ENCODE peak calls at places on chromosomes 12 and 14, in four cellular contexts. K is fibroblast of lung, Z is left ventricle myocardium inferior, P is psoas muscle. L is an unnamed sample.

GRCh38 chr14:55099741-55100140 is 29.3 kb upstream of the LGALS3 start:
- DNase-seq in Z (no peak), K (peak), P (no peak), L (no peak)

GRCh38 chr12:51218607-51219161 is 822 bp upstream of the POU6F1 start:
- DNase-seq in P (no peak), K (no peak), Z (no peak), L (no peak)

GRCh38 chr12:102498471-102498870 is 18.1 kb upstream of the IGF1 start:
- DNase-seq in P (no peak), K (no peak), Z (no peak), L (no peak)

GRCh38 chr12:42385341-42385841 is 59.4 kb downstream of the PPHLN1 start:
- DNase-seq in Z (no peak), P (no peak), K (no peak), L (no peak)

GRCh38 chr12:41795066-41795465 is 349.6 kb downstream of the GXYLT1 start:
- DNase-seq in K (peak), Z (no peak), P (no peak), L (no peak)

GRCh38 chr14:24349742-24350141 is 10.0 kb upstream of the RIPK3 start:
- DNase-seq in Z (no peak), P (no peak), K (no peak), L (no peak)

GRCh38 chr14:74510955-74511354 is 17.4 kb downstream of the ISCA2 start:
- DNase-seq in P (peak), Z (no peak), K (peak), L (no peak)

GRCh38 chr12:60100852-60101251 is 505.0 kb downstream of the SLC16A7 start:
- DNase-seq in K (no peak), Z (no peak), P (no peak), L (no peak)

GRCh38 chr14:53032838-53033390 is 82.1 kb upstream of the FERMT2 start:
- DNase-seq in Z (no peak), P (no peak), K (peak), L (no peak)

GRCh38 chr14:56858422-56858821 is 48.1 kb upstream of the OTX2 start:
- DNase-seq in K (no peak), P (no peak), Z (no peak), L (no peak)

GRCh38 chr14:63155511-63156189 is 48.6 kb upstream of the RHOJ start:
- DNase-seq in K (peak), Z (no peak), P (no peak), L (no peak)

GRCh38 chr14:54474232-54474793 is 14.5 kb downstream of the GMFB start:
- DNase-seq in P (no peak), K (no peak), Z (no peak), L (no peak)

GRCh38 chr12:121537814-121538698 is 42.8 kb downstream of the KDM2B start:
- DNase-seq in P (peak), K (no peak), Z (no peak), L (no peak)

GRCh38 chr14:71497645-71498086 is 434.6 kb upstream of the RGS6 start:
- DNase-seq in K (peak), Z (no peak), P (no peak), L (no peak)

GRCh38 chr12:30905483-30906009 is 21.0 kb upstream of the TSPAN11 start:
- DNase-seq in K (no peak), P (no peak), Z (no peak), L (no peak)

GRCh38 chr14:97025722-97026121 is 228.5 kb downstream of the VRK1 start:
- DNase-seq in K (no peak), P (no peak), Z (no peak), L (no peak)

GRCh38 chr14:61178226-61179060 is 102.7 kb downstream of the TMEM30B start:
- DNase-seq in Z (no peak), K (peak), P (peak), L (no peak)

GRCh38 chr14:102917056-102917385 is 5.4 kb upstream of the AMN start:
- DNase-seq in K (no peak), P (no peak), Z (no peak), L (no peak)

GRCh38 chr12:122022393-122023338 is 982 bp downstream of the BCL7A start:
- DNase-seq in P (no peak), Z (peak), K (no peak), L (no peak)

GRCh38 chr12:47896022-47896421 is 8.8 kb downstream of the VDR start:
- DNase-seq in Z (no peak), P (no peak), K (no peak), L (no peak)
- H3K27ac ChIP-seq in Z (no peak), P (no peak), K (no peak), L (no peak)

DNA sequence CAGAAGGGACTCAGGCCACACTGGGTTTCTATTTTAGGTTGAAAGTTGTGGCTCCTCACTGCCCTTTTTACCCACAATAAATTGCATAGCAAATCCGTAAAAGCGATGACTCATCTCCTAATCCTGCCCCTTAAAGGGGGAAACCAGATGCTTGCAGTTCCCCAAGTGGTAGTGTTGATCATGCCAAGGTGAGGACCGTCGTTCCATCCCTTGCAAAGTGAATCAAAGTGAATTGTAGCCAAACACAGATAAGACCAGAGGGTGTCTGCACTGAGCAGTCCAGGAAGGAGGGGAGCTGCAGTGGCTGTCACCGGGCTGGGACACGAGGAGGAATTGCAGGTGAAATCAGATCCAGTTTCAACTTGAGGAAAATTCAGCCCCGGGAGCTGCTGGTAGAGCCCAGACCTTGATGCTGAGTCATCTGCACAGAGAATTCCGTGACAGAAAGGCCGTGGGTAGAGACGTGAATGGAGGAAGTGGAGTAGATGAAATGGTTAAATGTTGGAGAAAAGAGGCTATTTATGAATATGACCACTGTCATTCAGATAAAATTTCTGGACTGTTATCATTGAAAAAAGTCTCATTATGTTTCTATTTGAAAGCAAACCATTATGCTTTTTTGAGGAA is 44.2 kb upstream of the MMP17 start:
- DNase-seq in K (peak), Z (no peak), P (no peak), L (no peak)
- H3K27ac ChIP-seq in K (peak), Z (no peak), P (peak), L (no peak)

DNA sequence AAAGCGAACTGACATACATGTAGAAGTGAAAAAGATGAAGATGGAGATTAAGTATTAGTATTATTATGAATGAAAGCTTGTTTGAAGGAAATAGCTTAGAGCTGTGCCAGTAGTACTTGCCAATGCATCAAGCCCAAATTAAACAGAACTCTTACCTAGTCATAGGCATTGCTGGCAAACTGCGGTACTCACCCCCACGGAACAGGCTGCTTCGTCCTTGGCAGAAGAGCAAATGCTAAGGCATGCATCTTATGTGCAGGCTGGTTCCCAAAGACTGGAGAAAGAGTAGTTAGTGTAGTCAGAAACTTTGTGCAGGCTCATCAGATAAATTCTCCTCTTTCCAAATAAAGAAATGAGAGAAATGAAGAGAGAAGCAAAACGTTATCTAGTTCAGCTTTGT is 134.8 kb downstream of the CCDC59 start:
- DNase-seq in Z (no peak), K (no peak), P (no peak), L (no peak)
- H3K27ac ChIP-seq in Z (no peak), K (no peak), P (no peak), L (no peak)

GRCh38 chr14:92692822-92693226 is 55.6 kb downstream of the LGMN start:
- DNase-seq in P (peak), K (no peak), Z (peak), L (no peak)
- H3K27ac ChIP-seq in P (no peak), K (no peak), Z (peak), L (no peak)

GRCh38 chr12:47378222-47378582 is 298.4 kb upstream of the AMIGO2 start:
- DNase-seq in K (peak), P (no peak), Z (no peak), L (no peak)
- H3K27ac ChIP-seq in K (peak), P (peak), Z (peak), L (peak)

GRCh38 chr14:44979273-44979672 is 17.3 kb downstream of the TOGARAM1 start:
- DNase-seq in K (no peak), Z (no peak), P (no peak), L (no peak)
- H3K27ac ChIP-seq in K (no peak), Z (peak), P (peak), L (no peak)